ENCODE peak calls at places on chromosomes 3 and 15, in ten cellular contexts. P is smooth muscle cell of the brain vasculature; M is EL; E is G401; S is glomerular endothelial cell; H is activated naive CD8-positive, alpha-beta T cell treated with anti-CD3 and anti-CD28 coated beads, Interleukin-2, amount 50 U/mL, for 24 hours; A is activated CD4-positive, alpha-beta T cell treated with anti-CD3 and anti-CD28 coated beads, Interleukin-2, amount 50 U/mL, for 4 hours; K is SHP77; B is CD8-positive, alpha-beta memory T cell; D is ELR. R is an unnamed sample.

GRCh38 chr3:193774272-193774915 is 181.4 kb downstream of the OPA1 start:
- DNase-seq in M (no peak), K (no peak), P (no peak), B (no peak), A (no peak), H (no peak), S (no peak), D (no peak), E (no peak), R (no peak)

GRCh38 chr15:55789066-55789660 is 46.2 kb upstream of the PRTG start:
- DNase-seq in A (peak), M (peak), P (no peak), D (peak), B (peak), E (no peak), H (peak), S (no peak), K (no peak), R (peak)

GRCh38 chr3:14425574-14426304 is 23.3 kb downstream of the SLC6A6 start:
- DNase-seq in P (no peak), B (peak), M (peak), E (no peak), A (peak), S (no peak), K (no peak), H (peak), D (peak), R (no peak)

GRCh38 chr3:17580901-17581300 is 161.5 kb downstream of the TBC1D5 start:
- DNase-seq in K (no peak), B (no peak), H (no peak), P (no peak), S (no peak), A (no peak), M (no peak), D (no peak), E (no peak), R (no peak)

GRCh38 chr15:40891810-40892448 is 2.3 kb upstream of the VPS18 start:
- DNase-seq in E (peak), S (no peak), P (no peak), D (peak), B (no peak), M (peak), A (no peak), K (peak), H (no peak), R (peak)

GRCh38 chr3:69271098-69271497 is 114.8 kb downstream of the FRMD4B start:
- DNase-seq in H (no peak), B (no peak), D (no peak), A (no peak), K (no peak), S (no peak), M (no peak), E (no peak), P (no peak), R (no peak)

GRCh38 chr3:3998140-3998977 is 199.1 kb downstream of the LRRN1 start:
- DNase-seq in S (no peak), B (no peak), A (no peak), K (peak), E (peak), P (no peak), M (no peak), H (peak), D (peak), R (peak)

GRCh38 chr3:97872209-97873042 is 50.6 kb downstream of the CRYBG3 start:
- DNase-seq in E (no peak), P (peak), H (peak), M (peak), S (peak), D (peak), B (peak), K (no peak), A (peak), R (no peak)

GRCh38 chr15:23069496-23070166 is 30.3 kb upstream of the TUBGCP5 start:
- DNase-seq in B (no peak), P (no peak), H (no peak), S (no peak), K (no peak), E (no peak), A (no peak), M (no peak), D (peak), R (peak)

GRCh38 chr15:52217186-52217585 is 26.0 kb upstream of the GNB5 start:
- DNase-seq in D (no peak), M (no peak), S (no peak), K (peak), E (peak), P (no peak), B (no peak), H (peak), A (peak), R (no peak)

GRCh38 chr3:23923786-23924185 is 6.9 kb downstream of the RPL15 start:
- DNase-seq in D (no peak), B (no peak), S (no peak), K (no peak), P (peak), A (no peak), H (no peak), M (peak), E (no peak), R (no peak)

GRCh38 chr3:186361612-186362408 is at the start of gene DGKG:
- DNase-seq in B (no peak), E (peak), M (peak), P (no peak), A (no peak), S (no peak), K (no peak), D (peak), H (peak), R (peak)

GRCh38 chr3:176789281-176789705 is 408.0 kb downstream of the TBL1XR1 start:
- DNase-seq in P (no peak), K (no peak), S (no peak), H (no peak), E (no peak), M (peak), A (no peak), B (no peak), D (no peak), R (no peak)

R was measured in testis.